ENCODE peak calls at places on chromosomes 2 and 18, in ten cellular contexts. B, P, T, S, Y, A, K, G, Q and Z are unnamed samples.

GRCh38 chr2:196592331-196592911 is 47.1 kb upstream of the CCDC150 start:
- DNase-seq in B (no peak), P (peak; percentile 49), T (no peak), S (no peak), Y (peak; percentile 22), A (no peak), K (peak; percentile 76), G (peak; percentile 9), Q (no peak), Z (peak; percentile 61)

GRCh38 chr18:13252696-13253410 is 34.3 kb downstream of the LDLRAD4 start:
- DNase-seq in B (no peak), P (no peak), T (no peak), S (no peak), Y (no peak), A (no peak), K (no peak), G (no peak), Q (no peak), Z (no peak)

GRCh38 chr2:222707689-222708273 is 36.3 kb downstream of the MOGAT1 start:
- DNase-seq in B (no peak), P (peak; percentile 32), T (no peak), S (no peak), Y (no peak), A (no peak), K (no peak), G (peak; percentile 7), Q (no peak), Z (peak; percentile 48)

GRCh38 chr2:20294231-20294630 is 56.4 kb downstream of the PUM2 start:
- DNase-seq in B (no peak), P (no peak), T (no peak), S (no peak), Y (no peak), A (no peak), K (no peak), G (no peak), Q (no peak), Z (no peak)

GRCh38 chr2:9228088-9228751 is 21.6 kb downstream of the ASAP2 start:
- DNase-seq in B (no peak), P (peak; percentile 63), T (no peak), S (no peak), Y (no peak), A (no peak), K (no peak), G (no peak), Q (no peak), Z (no peak)

GRCh38 chr2:115771516-115771915 is 1329.1 kb downstream of the DPP10 start:
- DNase-seq in B (no peak), P (no peak), T (no peak), S (no peak), Y (no peak), A (no peak), K (no peak), G (no peak), Q (no peak), Z (no peak)

GRCh38 chr2:125169764-125170146 is 1144.7 kb downstream of the CNTNAP5 start:
- DNase-seq in B (no peak), P (peak; percentile 7), T (no peak), S (no peak), Y (no peak), A (no peak), K (no peak), G (no peak), Q (no peak), Z (no peak)

GRCh38 chr2:171615071-171615470 is 72.2 kb upstream of the DYNC1I2 start:
- DNase-seq in B (no peak), P (no peak), T (no peak), S (no peak), Y (no peak), A (no peak), K (no peak), G (no peak), Q (no peak), Z (peak; percentile 54)

GRCh38 chr18:23279931-23280330 is 144.6 kb downstream of the CABLES1 start:
- DNase-seq in B (no peak), P (no peak), T (no peak), S (no peak), Y (no peak), A (no peak), K (no peak), G (no peak), Q (no peak), Z (no peak)

GRCh38 chr2:141820893-141821292 is 309.9 kb downstream of the LRP1B start:
- DNase-seq in B (no peak), P (no peak), T (no peak), S (no peak), Y (no peak), A (no peak), K (peak; percentile 63), G (no peak), Q (no peak), Z (no peak)

GRCh38 chr2:137865954-137866540 is 98.2 kb upstream of the HNMT start:
- DNase-seq in B (peak; percentile 36), P (peak; percentile 54), T (no peak), S (no peak), Y (peak; percentile 20), A (no peak), K (peak; percentile 80), G (peak; percentile 3), Q (peak; percentile 37), Z (peak; percentile 57)

GRCh38 chr2:20603791-20604190 is 47.1 kb downstream of the HS1BP3 start:
- DNase-seq in B (no peak), P (no peak), T (no peak), S (no peak), Y (no peak), A (no peak), K (no peak), G (no peak), Q (no peak), Z (no peak)

GRCh38 chr18:74288730-74289129 is 3.0 kb downstream of the CYB5A start:
- DNase-seq in B (no peak), P (no peak), T (no peak), S (no peak), Y (no peak), A (no peak), K (no peak), G (no peak), Q (no peak), Z (no peak)

GRCh38 chr18:24103622-24104021 is 35.2 kb upstream of the CABYR start:
- DNase-seq in B (no peak), P (no peak), T (no peak), S (no peak), Y (no peak), A (no peak), K (no peak), G (no peak), Q (no peak), Z (no peak)

GRCh38 chr2:117980783-117981676 is 32.8 kb downstream of the CCDC93 start:
- DNase-seq in B (no peak), P (peak; percentile 91), T (no peak), S (no peak), Y (no peak), A (no peak), K (no peak), G (no peak), Q (no peak), Z (peak; percentile 69)

GRCh38 chr2:118539290-118539689 is 308.2 kb downstream of the EN1 start:
- DNase-seq in B (no peak), P (peak; percentile 25), T (no peak), S (no peak), Y (peak; percentile 21), A (no peak), K (peak; percentile 78), G (no peak), Q (no peak), Z (peak; percentile 27)

GRCh38 chr2:238425979-238426567 is 654 bp upstream of the ASB1 start:
- DNase-seq in B (no peak), P (peak; percentile 40), T (no peak), S (no peak), Y (no peak), A (no peak), K (peak; percentile 55), G (no peak), Q (no peak), Z (peak; percentile 47)

GRCh38 chr2:37645363-37645762 is 26.1 kb downstream of the CDC42EP3 start:
- DNase-seq in B (no peak), P (peak; percentile 48), T (no peak), S (no peak), Y (no peak), A (no peak), K (no peak), G (peak; percentile 14), Q (no peak), Z (no peak)

GRCh38 chr2:23037596-23037995 is 347.4 kb upstream of the KLHL29 start:
- DNase-seq in B (no peak), P (no peak), T (no peak), S (no peak), Y (no peak), A (no peak), K (no peak), G (no peak), Q (no peak), Z (no peak)

GRCh38 chr18:46338761-46339160 is 234.6 kb downstream of the HAUS1 start:
- DNase-seq in B (no peak), P (no peak), T (no peak), S (no peak), Y (no peak), A (no peak), K (no peak), G (no peak), Q (no peak), Z (no peak)

GRCh38 chr2:54083440-54083839 is 32.0 kb upstream of the ACYP2 start:
- DNase-seq in B (no peak), P (no peak), T (no peak), S (no peak), Y (no peak), A (no peak), K (no peak), G (no peak), Q (no peak), Z (peak; percentile 53)

GRCh38 chr2:207594731-207595130 is 30.5 kb downstream of the METTL21A start:
- DNase-seq in B (no peak), P (no peak), T (no peak), S (no peak), Y (no peak), A (no peak), K (no peak), G (no peak), Q (no peak), Z (no peak)

GRCh38 chr2:168571061-168571460 is 115.0 kb downstream of the CERS6 start:
- DNase-seq in B (no peak), P (peak; percentile 31), T (no peak), S (no peak), Y (no peak), A (no peak), K (no peak), G (no peak), Q (no peak), Z (no peak)

GRCh38 chr2:54409752-54410151 is 46.4 kb upstream of the SPTBN1 start:
- DNase-seq in B (no peak), P (no peak), T (no peak), S (no peak), Y (no peak), A (no peak), K (peak; percentile 52), G (no peak), Q (no peak), Z (peak; percentile 74)

GRCh38 chr18:8208716-8209115 is 400.5 kb upstream of the RAB12 start:
- DNase-seq in B (no peak), P (no peak), T (no peak), S (no peak), Y (no peak), A (no peak), K (no peak), G (no peak), Q (no peak), Z (no peak)

GRCh38 chr2:75431757-75432156 is 129.0 kb downstream of the EVA1A start:
- DNase-seq in B (no peak), P (no peak), T (no peak), S (no peak), Y (no peak), A (no peak), K (no peak), G (no peak), Q (no peak), Z (no peak)

GRCh38 chr2:239807568-239807967 is 217.6 kb downstream of the NDUFA10 start:
- DNase-seq in B (no peak), P (no peak), T (no peak), S (no peak), Y (no peak), A (no peak), K (no peak), G (no peak), Q (no peak), Z (no peak)

GRCh38 chr2:45014016-45014702 is 4.9 kb upstream of the SIX2 start:
- DNase-seq in B (no peak), P (peak; percentile 55), T (no peak), S (no peak), Y (peak; percentile 73), A (no peak), K (peak; percentile 85), G (no peak), Q (no peak), Z (peak; percentile 98)